ENCODE peak calls at places on chromosomes 6 and 20, in five cellular contexts. Y is stimulated activated CD8-positive, alpha-beta memory T cell treated with anti-CD3 and anti-CD28 coated beads, Interleukin-4, amount 100 ng/mL, for 4 hours; F is CD8-positive, alpha-beta memory T cell; E is D341Med; R is endothelial cell. H is an unnamed sample.

GRCh38 chr6:152356659-152357058 is 280.5 kb downstream of the SYNE1 start:
- DNase-seq in F (no peak), Y (no peak), E (peak), R (peak), H (peak)

GRCh38 chr6:129312865-129313264 is 397.1 kb downstream of the ARHGAP18 start:
- DNase-seq in R (no peak), Y (no peak), E (no peak), F (no peak), H (no peak)

GRCh38 chr6:37731888-37732287 is 34.2 kb upstream of the MDGA1 start:
- DNase-seq in E (no peak), F (peak), R (no peak), Y (peak), H (peak)

GRCh38 chr6:8743146-8743745 is 307.9 kb upstream of the SLC35B3 start:
- DNase-seq in Y (no peak), F (no peak), E (no peak), R (no peak), H (no peak)

GRCh38 chr6:111096246-111096645 is 8.9 kb downstream of the SLC16A10 start:
- DNase-seq in R (no peak), E (no peak), F (peak), Y (no peak), H (no peak)

GRCh38 chr6:11224252-11224965 is 8.1 kb downstream of the NEDD9 start:
- DNase-seq in E (no peak), R (no peak), Y (peak), F (peak), H (peak)

GRCh38 chr20:22339946-22340345 is 244.4 kb downstream of the FOXA2 start:
- DNase-seq in Y (no peak), F (no peak), R (no peak), E (no peak), H (no peak)

GRCh38 chr6:27872634-27873028 is 39.6 kb downstream of the OR2B2 start:
- DNase-seq in R (no peak), F (no peak), E (no peak), Y (no peak), H (no peak)

GRCh38 chr20:34190262-34190661 is 51.0 kb upstream of the ASIP start:
- DNase-seq in F (no peak), E (no peak), Y (no peak), R (no peak), H (no peak)

GRCh38 chr20:9136114-9136513 is 67.2 kb downstream of the PLCB4 start:
- DNase-seq in R (peak), E (no peak), Y (no peak), F (no peak), H (no peak)

GRCh38 chr6:92777146-92777740 is 642.1 kb downstream of the EPHA7 start:
- DNase-seq in E (peak), R (no peak), Y (no peak), F (no peak), H (no peak)

GRCh38 chr6:89138173-89138572 is 7.7 kb upstream of the PM20D2 start:
- DNase-seq in F (no peak), Y (no peak), R (no peak), E (no peak), H (no peak)

GRCh38 chr20:54255157-54255556 is 47.3 kb downstream of the PFDN4 start:
- DNase-seq in Y (no peak), F (no peak), E (no peak), R (no peak), H (no peak)

GRCh38 chr6:143283887-143284640 is 166.4 kb downstream of the ADAT2 start:
- DNase-seq in F (no peak), R (no peak), Y (no peak), E (no peak), H (no peak)

GRCh38 chr6:15292721-15293302 is 46.9 kb downstream of the JARID2 start:
- DNase-seq in R (no peak), Y (no peak), F (no peak), E (no peak), H (no peak)

GRCh38 chr6:7900621-7901020 is 10.0 kb downstream of the TXNDC5 start:
- DNase-seq in F (no peak), Y (no peak), R (no peak), E (no peak), H (no peak)

GRCh38 chr20:23920936-23921335 is 41.4 kb upstream of the CST5 start:
- DNase-seq in F (no peak), R (no peak), Y (no peak), E (no peak), H (no peak)

GRCh38 chr6:15872252-15873103 is 209.7 kb upstream of the DTNBP1 start:
- DNase-seq in F (no peak), Y (no peak), E (no peak), R (no peak), H (no peak)

GRCh38 chr6:137291441-137291840 is 72.3 kb upstream of the IFNGR1 start:
- DNase-seq in F (no peak), Y (no peak), R (no peak), E (no peak), H (no peak)

GRCh38 chr6:111154981-111155380 is 67.7 kb downstream of the SLC16A10 start:
- DNase-seq in E (no peak), F (no peak), R (no peak), Y (no peak), H (no peak)

GRCh38 chr6:116564921-116565872 is 6.1 kb upstream of the RWDD1 start:
- DNase-seq in Y (no peak), R (no peak), F (peak), E (no peak), H (peak)

GRCh38 chr6:42232035-42232434 is 14.4 kb upstream of the MRPS10 start:
- DNase-seq in F (no peak), R (no peak), E (no peak), Y (no peak), H (no peak)

GRCh38 chr20:8155848-8156602 is 24.0 kb downstream of the PLCB1 start:
- DNase-seq in Y (no peak), E (no peak), F (no peak), R (no peak), H (no peak)

GRCh38 chr6:113558966-113559365 is 298.2 kb upstream of the MARCKS start:
- DNase-seq in F (no peak), R (no peak), Y (no peak), E (no peak), H (no peak)

GRCh38 chr6:21189721-21190120 is 403.8 kb upstream of the SOX4 start:
- DNase-seq in E (no peak), Y (no peak), R (no peak), F (no peak), H (no peak)

GRCh38 chr6:143941852-143942627 is 66.0 kb downstream of the PLAGL1 start:
- DNase-seq in E (peak), R (peak), Y (peak), F (peak), H (peak)

GRCh38 chr6:112841553-112842337 is 494.6 kb downstream of the RFPL4B start:
- DNase-seq in F (no peak), R (no peak), E (no peak), Y (no peak), H (no peak)

GRCh38 chr6:155352812-155353211 is 38.5 kb upstream of the TFB1M start:
- DNase-seq in E (no peak), F (no peak), R (no peak), Y (no peak), H (no peak)

GRCh38 chr6:34357937-34358336 is 34.5 kb downstream of the NUDT3 start:
- DNase-seq in Y (no peak), E (no peak), F (no peak), R (no peak), H (no peak)

GRCh38 chr6:108560463-108561308 is at the start of gene FOXO3:
- DNase-seq in E (peak), R (peak), Y (peak), F (peak), H (peak)

GRCh38 chr6:83984411-83984810 is 49.2 kb upstream of the MRAP2 start:
- DNase-seq in F (no peak), E (no peak), Y (no peak), R (no peak), H (no peak)

GRCh38 chr6:110484321-110484720 is 7.9 kb upstream of the SLC22A16 start:
- DNase-seq in F (no peak), R (no peak), E (no peak), Y (no peak), H (no peak)

GRCh38 chr6:6384520-6384919 is 64.1 kb upstream of the F13A1 start:
- DNase-seq in Y (no peak), F (no peak), E (no peak), R (no peak), H (no peak)

GRCh38 chr6:13383280-13384163 is 55.2 kb upstream of the TBC1D7 start:
- DNase-seq in E (no peak), F (peak), R (no peak), Y (no peak), H (no peak)

GRCh38 chr6:119647309-119647708 is 297.7 kb upstream of the MAN1A1 start:
- DNase-seq in R (no peak), F (no peak), E (no peak), Y (no peak), H (no peak)

GRCh38 chr6:56374841-56375369 is 127.5 kb upstream of the COL21A1 start:
- DNase-seq in F (no peak), R (no peak), E (no peak), Y (no peak), H (no peak)

GRCh38 chr6:108157234-108157971 is 8.4 kb upstream of the NR2E1 start:
- DNase-seq in Y (no peak), R (peak), E (peak), F (no peak), H (no peak)

GRCh38 chr6:143410859-143411270 is 39.6 kb downstream of the ADAT2 start:
- DNase-seq in R (no peak), F (no peak), Y (no peak), E (no peak), H (no peak)